ENCODE peak calls at places on chromosomes 6 and 20, in four cellular contexts. One of them, this sample, is unnamed.

GRCh38 chr20:51156796-51157119 is 133.9 kb upstream of the KCNG1 start:
- DNase-seq in NAMALWA: no peak
- DNase-seq in stimulated activated CD8-positive, alpha-beta memory T cell treated with anti-CD3 and anti-CD28 coated beads, Interleukin-7, amount 100 ng/mL, for 48 hours: no peak
- DNase-seq in lower lobe of right lung: no peak
- DNase-seq in this sample: no peak

GRCh38 chr6:137873273-137873762 is 6.3 kb downstream of the TNFAIP3 start:
- DNase-seq in lower lobe of right lung: peak; percentile 76
- DNase-seq in NAMALWA: peak; percentile 60
- DNase-seq in stimulated activated CD8-positive, alpha-beta memory T cell treated with anti-CD3 and anti-CD28 coated beads, Interleukin-7, amount 100 ng/mL, for 48 hours: peak; percentile 59
- DNase-seq in this sample: no peak

GRCh38 chr6:148342146-148343027 is at the start of gene SASH1:
- DNase-seq in lower lobe of right lung: peak; percentile 79
- DNase-seq in stimulated activated CD8-positive, alpha-beta memory T cell treated with anti-CD3 and anti-CD28 coated beads, Interleukin-7, amount 100 ng/mL, for 48 hours: no peak
- DNase-seq in NAMALWA: no peak
- DNase-seq in this sample: no peak

GRCh38 chr6:98836962-98837944 is 2.9 kb downstream of the POU3F2 start:
- DNase-seq in NAMALWA: no peak
- DNase-seq in stimulated activated CD8-positive, alpha-beta memory T cell treated with anti-CD3 and anti-CD28 coated beads, Interleukin-7, amount 100 ng/mL, for 48 hours: no peak
- DNase-seq in lower lobe of right lung: no peak
- DNase-seq in this sample: no peak

GRCh38 chr20:2151805-2152727 is 50.4 kb downstream of the STK35 start:
- DNase-seq in lower lobe of right lung: no peak
- DNase-seq in NAMALWA: no peak
- DNase-seq in stimulated activated CD8-positive, alpha-beta memory T cell treated with anti-CD3 and anti-CD28 coated beads, Interleukin-7, amount 100 ng/mL, for 48 hours: no peak
- DNase-seq in this sample: no peak

GRCh38 chr6:24574809-24575208 is 71.2 kb downstream of the KIAA0319 start:
- DNase-seq in NAMALWA: peak; percentile 63
- DNase-seq in stimulated activated CD8-positive, alpha-beta memory T cell treated with anti-CD3 and anti-CD28 coated beads, Interleukin-7, amount 100 ng/mL, for 48 hours: no peak
- DNase-seq in lower lobe of right lung: no peak
- DNase-seq in this sample: peak; percentile 52

GRCh38 chr6:394641-395289 is 3.2 kb downstream of the IRF4 start:
- DNase-seq in NAMALWA: no peak
- DNase-seq in lower lobe of right lung: no peak
- DNase-seq in stimulated activated CD8-positive, alpha-beta memory T cell treated with anti-CD3 and anti-CD28 coated beads, Interleukin-7, amount 100 ng/mL, for 48 hours: no peak
- DNase-seq in this sample: no peak

GRCh38 chr20:2301164-2301622 is 5.4 kb downstream of the TGM3 start:
- DNase-seq in lower lobe of right lung: peak; percentile 80
- DNase-seq in stimulated activated CD8-positive, alpha-beta memory T cell treated with anti-CD3 and anti-CD28 coated beads, Interleukin-7, amount 100 ng/mL, for 48 hours: no peak
- DNase-seq in NAMALWA: peak; percentile 97
- DNase-seq in this sample: no peak

GRCh38 chr6:3228791-3229565 is 1.5 kb upstream of the TUBB2B start:
- DNase-seq in stimulated activated CD8-positive, alpha-beta memory T cell treated with anti-CD3 and anti-CD28 coated beads, Interleukin-7, amount 100 ng/mL, for 48 hours: no peak
- DNase-seq in NAMALWA: no peak
- DNase-seq in lower lobe of right lung: no peak
- DNase-seq in this sample: no peak